ENCODE peak calls at places on chromosomes 11 and 22, in six cellular contexts. S is omental fat pad; X is fibroblast of lung; T is psoas muscle; Z is CD4-positive, alpha-beta T cell; M is K562. C is an unnamed sample.

GRCh38 chr11:93123351-93123898 is 74.4 kb downstream of the SLC36A4 start:
- DNase-seq in M (no peak), T (no peak), X (peak; percentile 68), S (no peak), Z (no peak), C (no peak)

GRCh38 chr11:45900916-45901617 is 6.0 kb downstream of the FREY1 start:
- DNase-seq in M (no peak), Z (no peak), X (no peak), S (no peak), T (no peak), C (no peak)

GRCh38 chr11:2390091-2390870 is 10.3 kb upstream of the TSSC4 start:
- DNase-seq in Z (no peak), X (peak; percentile 9), M (no peak), S (no peak), T (peak; percentile 78), C (no peak)

GRCh38 chr11:123065634-123066033 is 3.7 kb upstream of the HSPA8 start:
- DNase-seq in S (no peak), X (peak; percentile 96), Z (no peak), T (no peak), M (no peak), C (no peak)

GRCh38 chr11:121482231-121483129 is 29.7 kb upstream of the SORL1-AS1 start:
- DNase-seq in S (no peak), M (no peak), X (no peak), T (no peak), Z (peak; percentile 50), C (no peak)

GRCh38 chr11:36109850-36110606 is 166.2 kb downstream of the LDLRAD3 start:
- DNase-seq in S (no peak), M (no peak), Z (no peak), X (no peak), T (no peak), C (no peak)

GRCh38 chr11:35971841-35972422 is 28.1 kb downstream of the LDLRAD3 start:
- DNase-seq in M (no peak), X (no peak), T (no peak), S (no peak), Z (no peak), C (no peak)

GRCh38 chr11:2203440-2204259 is 32.0 kb upstream of the TH start:
- DNase-seq in Z (no peak), S (no peak), M (peak; percentile 38), T (peak; percentile 39), X (no peak), C (no peak)

GRCh38 chr11:90222459-90223247 is at the start of gene CHORDC1:
- DNase-seq in M (peak; percentile 74), T (peak; percentile 96), S (peak; percentile 85), Z (peak; percentile 90), X (peak; percentile 79), C (peak; percentile 84)

GRCh38 chr11:70568504-70569172 is 170.3 kb downstream of the CTTN start:
- DNase-seq in X (peak; percentile 17), T (peak; percentile 68), S (no peak), Z (no peak), M (peak; percentile 44), C (peak; percentile 55)

GRCh38 chr22:27561301-27561820 is 240.2 kb downstream of the MN1 start:
- DNase-seq in M (no peak), Z (no peak), S (no peak), T (no peak), X (no peak), C (no peak)

GRCh38 chr11:77140231-77140959 is 12.3 kb downstream of the MYO7A start:
- DNase-seq in X (peak; percentile 38), T (peak; percentile 85), S (no peak), M (no peak), Z (no peak), C (no peak)

DNA sequence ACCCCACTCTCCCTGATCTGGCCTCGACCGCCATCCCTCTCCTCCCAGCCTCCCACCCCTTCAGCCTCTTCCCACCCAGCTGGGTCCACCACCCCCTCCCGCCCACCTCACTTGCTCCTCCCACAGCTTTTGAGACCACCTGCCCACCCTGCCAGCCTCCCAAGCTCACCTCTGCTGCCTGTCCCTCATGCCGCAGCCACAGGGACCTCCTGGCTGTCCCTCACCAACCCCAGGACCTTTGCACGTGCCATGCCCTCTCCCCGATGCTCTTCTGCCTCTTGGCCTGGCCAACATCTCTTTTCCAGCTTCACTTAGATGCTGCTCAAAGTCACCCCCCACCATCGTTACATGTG is 6.5 kb downstream of the PNPLA5 start:
- DNase-seq in T (no peak), S (no peak), Z (no peak), X (no peak), M (no peak), C (no peak)
- TF ChIP-seq CTCF in T (no peak), S (no peak), Z (no peak), X (no peak), M (no peak), C (peak; percentile 28)

GRCh38 chr11:102293873-102294601 is 23.2 kb upstream of the BIRC3 start:
- DNase-seq in M (no peak), Z (no peak), X (peak; percentile 69), T (no peak), S (no peak), C (peak; percentile 31)
- TF ChIP-seq CTCF in M (peak; percentile 56), Z (peak; percentile 92), X (peak; percentile 60), T (peak; percentile 54), S (no peak), C (peak; percentile 58)

GRCh38 chr11:17004486-17005148 is 9.6 kb downstream of the PLEKHA7 start:
- DNase-seq in Z (no peak), T (no peak), S (no peak), X (no peak), M (no peak), C (no peak)
- TF ChIP-seq CTCF in Z (no peak), T (no peak), S (no peak), X (no peak), M (no peak), C (no peak)

DNA sequence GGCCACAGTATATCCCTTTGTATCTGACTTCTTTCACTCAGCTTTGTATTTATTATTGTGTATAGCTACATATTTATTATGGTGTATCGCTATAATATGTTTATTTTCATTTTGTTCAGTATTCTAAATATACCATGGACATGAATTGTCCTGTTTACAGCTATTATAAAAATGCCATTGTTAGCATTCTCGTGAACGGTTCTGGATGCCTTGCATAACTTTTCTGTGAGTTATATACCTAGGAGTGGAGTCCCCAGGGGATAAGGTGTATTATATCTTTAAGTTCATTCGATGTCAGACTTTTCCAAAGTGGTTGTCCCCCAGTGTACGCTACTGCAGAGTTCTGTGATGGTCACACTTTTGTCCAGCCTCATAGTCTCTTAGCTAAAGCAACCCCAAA is 301.7 kb downstream of the TMEM135 start:
- DNase-seq in M (no peak), T (no peak), S (no peak), X (no peak), Z (no peak), C (no peak)
- TF ChIP-seq CTCF in M (no peak), T (no peak), S (no peak), X (no peak), Z (no peak), C (no peak)

DNA sequence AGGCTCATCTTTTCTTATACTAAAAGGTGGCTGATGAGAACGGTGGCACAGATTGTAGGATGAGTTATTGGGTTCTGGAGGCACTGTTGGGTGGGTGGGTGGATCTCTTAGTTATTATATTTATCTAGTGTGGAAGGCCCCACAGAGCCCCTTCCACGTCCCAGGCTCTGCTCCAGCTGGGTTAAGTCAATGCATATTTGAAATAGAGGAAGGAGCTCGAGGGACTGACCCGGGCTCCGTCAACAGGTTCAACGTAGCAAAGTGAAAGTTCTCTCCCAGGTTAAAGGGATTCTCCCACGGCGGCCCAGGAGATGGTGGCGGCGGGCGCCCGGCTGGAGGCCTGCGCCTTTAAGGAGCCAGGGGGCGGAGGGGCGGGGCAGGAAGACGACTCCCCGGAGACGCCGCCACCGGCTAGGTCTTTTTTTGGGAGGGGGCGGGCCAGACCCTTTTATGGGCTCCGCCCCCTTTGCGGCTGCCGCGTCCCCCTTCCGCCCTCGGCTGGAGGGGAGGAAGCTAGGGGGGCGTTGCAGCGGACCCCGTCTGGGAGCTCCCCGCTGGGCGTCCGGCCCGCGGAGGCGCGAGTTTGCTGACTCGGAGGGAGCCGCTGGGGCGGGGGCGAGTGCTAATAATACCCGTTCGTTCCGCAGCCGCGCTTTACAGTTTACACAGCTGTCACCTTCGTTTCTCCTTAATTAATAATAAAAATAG is 1.5 kb upstream of the INPPL1 start:
- DNase-seq in M (peak; percentile 91), Z (peak; percentile 95), T (peak; percentile 96), X (peak; percentile 91), S (peak; percentile 74), C (peak; percentile 76)
- TF ChIP-seq CTCF in M (no peak), Z (peak; percentile 22), T (no peak), X (peak; percentile 32), S (no peak), C (no peak)

GRCh38 chr11:22510741-22511140 is 114.9 kb downstream of the FANCF start:
- DNase-seq in Z (no peak), X (peak; percentile 38), S (no peak), M (no peak), T (no peak), C (peak; percentile 80)
- TF ChIP-seq CTCF in Z (no peak), X (no peak), S (no peak), M (no peak), T (no peak), C (no peak)

DNA sequence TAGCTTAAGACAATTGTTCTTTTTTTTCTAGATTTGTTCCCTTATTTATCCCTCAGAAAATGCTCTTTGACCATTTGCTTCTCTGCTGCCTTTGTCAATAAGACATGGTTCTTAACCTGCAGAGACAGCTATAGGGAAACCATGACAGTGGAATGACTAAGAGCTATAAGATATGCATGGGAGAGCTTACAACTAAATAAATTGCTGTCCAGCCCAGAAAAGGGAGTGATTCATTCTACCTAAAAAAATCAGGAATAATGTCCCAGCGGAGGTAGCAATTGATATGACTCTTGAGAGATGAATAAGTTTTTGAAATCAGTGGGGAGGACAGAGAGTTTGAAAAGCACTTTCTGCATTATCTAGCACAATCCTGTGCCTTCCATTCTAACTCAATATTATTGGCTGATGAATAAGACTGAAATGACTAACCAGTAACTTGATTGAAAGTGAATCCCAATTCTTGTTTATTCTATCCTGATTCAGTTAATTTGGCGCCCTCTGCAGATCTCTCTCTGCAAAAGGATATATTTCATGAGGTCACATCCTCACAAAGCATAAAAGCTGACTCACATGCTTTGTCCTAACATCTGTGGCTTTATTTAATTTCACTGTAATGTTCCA is 680.5 kb upstream of the API5 start:
- DNase-seq in X (no peak), T (no peak), Z (no peak), S (no peak), M (no peak), C (peak; percentile 9)
- TF ChIP-seq CTCF in X (no peak), T (no peak), Z (no peak), S (no peak), M (no peak), C (no peak)